ENCODE peak calls at places on chromosome 1, in six cellular contexts. One of them, this sample, is unnamed.

GRCh38 chr1:151175910-151176309 is at the start of gene TMOD4:
- DNase-seq in tibial nerve: no peak
- DNase-seq in A549: no peak
- DNase-seq in tibial artery: no peak
- DNase-seq in CD8-positive, alpha-beta memory T cell: no peak
- DNase-seq in left ventricle myocardium inferior: no peak
- DNase-seq in this sample: no peak

GRCh38 chr1:225428879-225429455 is 1.1 kb upstream of the LBR start:
- DNase-seq in A549: no peak
- DNase-seq in tibial artery: no peak
- DNase-seq in CD8-positive, alpha-beta memory T cell: no peak
- DNase-seq in left ventricle myocardium inferior: no peak
- DNase-seq in tibial nerve: no peak
- DNase-seq in this sample: no peak

GRCh38 chr1:226366290-226366689 is 41.6 kb downstream of the PARP1 start:
- DNase-seq in tibial nerve: no peak
- DNase-seq in tibial artery: no peak
- DNase-seq in CD8-positive, alpha-beta memory T cell: no peak
- DNase-seq in A549: no peak
- DNase-seq in left ventricle myocardium inferior: no peak
- DNase-seq in this sample: no peak

GRCh38 chr1:151763990-151764389 is 694 bp upstream of the MRPL9 start:
- DNase-seq in tibial artery: no peak
- DNase-seq in tibial nerve: no peak
- DNase-seq in CD8-positive, alpha-beta memory T cell: no peak
- DNase-seq in A549: no peak
- DNase-seq in left ventricle myocardium inferior: no peak
- DNase-seq in this sample: no peak

GRCh38 chr1:7561331-7561921 is 209.7 kb upstream of the VAMP3 start:
- DNase-seq in CD8-positive, alpha-beta memory T cell: no peak
- DNase-seq in A549: no peak
- DNase-seq in tibial nerve: no peak
- DNase-seq in tibial artery: no peak
- DNase-seq in left ventricle myocardium inferior: no peak
- DNase-seq in this sample: no peak

GRCh38 chr1:224380003-224380402 is 23.3 kb downstream of the CNIH4 start:
- DNase-seq in A549: no peak
- DNase-seq in left ventricle myocardium inferior: no peak
- DNase-seq in tibial artery: no peak
- DNase-seq in tibial nerve: no peak
- DNase-seq in CD8-positive, alpha-beta memory T cell: peak
- DNase-seq in this sample: no peak

GRCh38 chr1:160460683-160461287 is 60.4 kb downstream of the VANGL2 start:
- DNase-seq in tibial nerve: no peak
- DNase-seq in A549: no peak
- DNase-seq in tibial artery: no peak
- DNase-seq in left ventricle myocardium inferior: no peak
- DNase-seq in CD8-positive, alpha-beta memory T cell: no peak
- DNase-seq in this sample: no peak

GRCh38 chr1:173249349-173249748 is 42.2 kb upstream of the TNFSF4 start:
- DNase-seq in A549: no peak
- DNase-seq in tibial artery: no peak
- DNase-seq in tibial nerve: peak
- DNase-seq in left ventricle myocardium inferior: no peak
- DNase-seq in CD8-positive, alpha-beta memory T cell: no peak
- DNase-seq in this sample: peak

GRCh38 chr1:44333373-44333772 is 21.7 kb downstream of the ERI3 start:
- DNase-seq in CD8-positive, alpha-beta memory T cell: no peak
- DNase-seq in A549: no peak
- DNase-seq in tibial nerve: no peak
- DNase-seq in left ventricle myocardium inferior: no peak
- DNase-seq in tibial artery: no peak
- DNase-seq in this sample: no peak

GRCh38 chr1:153699116-153699515 is 20.6 kb downstream of the NPR1 start:
- DNase-seq in tibial nerve: no peak
- DNase-seq in left ventricle myocardium inferior: no peak
- DNase-seq in A549: no peak
- DNase-seq in tibial artery: no peak
- DNase-seq in CD8-positive, alpha-beta memory T cell: no peak
- DNase-seq in this sample: no peak

GRCh38 chr1:153699768-153700167 is 21.3 kb downstream of the NPR1 start:
- DNase-seq in A549: no peak
- DNase-seq in CD8-positive, alpha-beta memory T cell: no peak
- DNase-seq in tibial artery: no peak
- DNase-seq in tibial nerve: no peak
- DNase-seq in left ventricle myocardium inferior: no peak
- DNase-seq in this sample: no peak

GRCh38 chr1:153697191-153697872 is 18.8 kb downstream of the NPR1 start:
- DNase-seq in left ventricle myocardium inferior: peak
- DNase-seq in tibial artery: peak
- DNase-seq in tibial nerve: no peak
- DNase-seq in CD8-positive, alpha-beta memory T cell: no peak
- DNase-seq in A549: no peak
- DNase-seq in this sample: peak

GRCh38 chr1:153697873-153698647 is 19.6 kb downstream of the NPR1 start:
- DNase-seq in left ventricle myocardium inferior: peak
- DNase-seq in CD8-positive, alpha-beta memory T cell: no peak
- DNase-seq in A549: no peak
- DNase-seq in tibial nerve: peak
- DNase-seq in tibial artery: peak
- DNase-seq in this sample: peak

GRCh38 chr1:153698648-153699004 is 20.1 kb downstream of the NPR1 start:
- DNase-seq in left ventricle myocardium inferior: no peak
- DNase-seq in CD8-positive, alpha-beta memory T cell: no peak
- DNase-seq in tibial artery: no peak
- DNase-seq in A549: no peak
- DNase-seq in tibial nerve: no peak
- DNase-seq in this sample: no peak
- H3K27ac ChIP-seq in left ventricle myocardium inferior: peak
- H3K27ac ChIP-seq in CD8-positive, alpha-beta memory T cell: no peak
- H3K27ac ChIP-seq in tibial artery: peak
- H3K27ac ChIP-seq in A549: peak
- H3K27ac ChIP-seq in tibial nerve: no peak
- H3K27ac ChIP-seq in this sample: peak

GRCh38 chr1:228964178-228964819 is 229.0 kb downstream of the RHOU start:
- DNase-seq in tibial nerve: peak
- DNase-seq in tibial artery: no peak
- DNase-seq in A549: no peak
- DNase-seq in CD8-positive, alpha-beta memory T cell: no peak
- DNase-seq in left ventricle myocardium inferior: peak
- DNase-seq in this sample: no peak
- H3K27ac ChIP-seq in tibial nerve: peak
- H3K27ac ChIP-seq in tibial artery: peak
- H3K27ac ChIP-seq in A549: peak
- H3K27ac ChIP-seq in CD8-positive, alpha-beta memory T cell: no peak
- H3K27ac ChIP-seq in left ventricle myocardium inferior: peak
- H3K27ac ChIP-seq in this sample: peak

DNA sequence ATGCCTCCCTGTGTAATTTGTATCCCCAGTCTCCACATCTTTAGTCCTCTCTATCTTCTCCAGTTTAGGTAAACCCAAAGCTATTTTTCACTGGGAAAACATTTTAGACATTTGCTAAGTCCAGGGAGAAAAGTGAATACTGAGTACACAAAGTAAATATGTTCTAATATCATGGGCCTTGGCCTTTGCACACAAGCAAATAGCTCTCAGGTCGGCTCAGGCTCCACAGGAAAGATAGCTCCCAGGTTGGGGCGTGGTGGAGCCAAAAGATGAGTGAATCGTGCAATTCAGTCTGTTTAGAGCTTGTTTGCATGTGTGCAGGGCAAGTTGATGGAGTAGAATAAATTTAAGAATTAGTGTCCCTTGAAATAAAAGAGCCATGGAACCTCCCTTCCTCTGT is 7.9 kb downstream of the RGSL1 start:
- DNase-seq in CD8-positive, alpha-beta memory T cell: no peak
- DNase-seq in left ventricle myocardium inferior: no peak
- DNase-seq in tibial nerve: no peak
- DNase-seq in A549: no peak
- DNase-seq in tibial artery: no peak
- DNase-seq in this sample: no peak
- H3K27ac ChIP-seq in CD8-positive, alpha-beta memory T cell: no peak
- H3K27ac ChIP-seq in left ventricle myocardium inferior: no peak
- H3K27ac ChIP-seq in tibial nerve: no peak
- H3K27ac ChIP-seq in A549: no peak
- H3K27ac ChIP-seq in tibial artery: no peak
- H3K27ac ChIP-seq in this sample: no peak

GRCh38 chr1:232628335-232629214 is 1.4 kb downstream of the SIPA1L2 start:
- DNase-seq in tibial artery: no peak
- DNase-seq in tibial nerve: no peak
- DNase-seq in left ventricle myocardium inferior: no peak
- DNase-seq in A549: no peak
- DNase-seq in CD8-positive, alpha-beta memory T cell: no peak
- DNase-seq in this sample: no peak

GRCh38 chr1:232630894-232631195 is 912 bp upstream of the SIPA1L2 start:
- DNase-seq in tibial nerve: no peak
- DNase-seq in tibial artery: no peak
- DNase-seq in left ventricle myocardium inferior: no peak
- DNase-seq in CD8-positive, alpha-beta memory T cell: no peak
- DNase-seq in A549: no peak
- DNase-seq in this sample: no peak

GRCh38 chr1:232630047-232630893 is at the start of gene SIPA1L2:
- DNase-seq in A549: peak
- DNase-seq in tibial artery: peak
- DNase-seq in CD8-positive, alpha-beta memory T cell: peak
- DNase-seq in tibial nerve: peak
- DNase-seq in left ventricle myocardium inferior: peak
- DNase-seq in this sample: peak

GRCh38 chr1:232627645-232628334 is 2.1 kb downstream of the SIPA1L2 start:
- DNase-seq in A549: peak
- DNase-seq in tibial artery: no peak
- DNase-seq in tibial nerve: no peak
- DNase-seq in CD8-positive, alpha-beta memory T cell: peak
- DNase-seq in left ventricle myocardium inferior: no peak
- DNase-seq in this sample: no peak

DNA sequence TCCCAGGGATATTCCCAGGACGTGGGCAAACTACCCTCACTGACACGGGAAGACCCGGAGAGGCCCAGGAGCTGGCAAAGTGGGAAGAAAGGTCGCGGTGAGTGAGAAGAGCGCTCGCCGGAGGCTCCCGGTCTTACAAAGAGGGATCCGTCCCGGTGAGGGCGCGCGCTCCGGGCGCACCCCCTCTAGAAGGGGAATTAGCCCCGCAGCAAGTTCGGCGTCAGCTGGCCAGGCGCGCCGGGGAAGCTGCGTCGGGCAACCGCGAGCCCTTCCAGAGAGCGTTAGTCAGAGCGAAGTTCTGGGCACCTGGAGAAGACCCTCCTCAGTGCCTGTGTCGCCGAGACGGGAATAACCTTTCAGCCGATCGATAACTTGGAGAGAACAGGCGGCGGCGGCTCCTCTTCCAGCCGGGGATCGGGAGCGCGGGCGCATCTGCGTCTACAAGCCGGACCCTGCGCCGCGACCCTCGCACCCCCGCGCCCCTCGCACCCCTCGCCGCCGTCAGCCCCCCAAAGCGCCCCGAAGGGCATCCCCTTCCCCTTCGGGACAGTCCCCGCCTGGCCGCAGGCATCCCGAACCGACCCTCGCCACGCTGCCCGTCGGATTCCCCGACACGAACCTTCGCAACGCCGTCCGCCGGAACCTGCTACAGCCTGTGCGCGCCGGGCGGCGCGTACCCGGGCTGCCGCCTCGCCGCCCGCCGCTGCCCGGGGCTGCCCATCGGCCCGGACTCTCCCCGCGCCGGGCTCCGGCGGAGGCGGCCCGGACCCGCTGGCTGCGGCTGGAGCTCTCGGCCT is 485 bp downstream of the SIPA1L2 start:
- DNase-seq in left ventricle myocardium inferior: peak
- DNase-seq in tibial artery: peak
- DNase-seq in CD8-positive, alpha-beta memory T cell: no peak
- DNase-seq in tibial nerve: no peak
- DNase-seq in A549: peak
- DNase-seq in this sample: peak
- H3K27ac ChIP-seq in left ventricle myocardium inferior: peak
- H3K27ac ChIP-seq in tibial artery: peak
- H3K27ac ChIP-seq in CD8-positive, alpha-beta memory T cell: no peak
- H3K27ac ChIP-seq in tibial nerve: peak
- H3K27ac ChIP-seq in A549: peak
- H3K27ac ChIP-seq in this sample: peak

GRCh38 chr1:156894711-156895407 is 1.3 kb downstream of the PEAR1 start:
- DNase-seq in A549: no peak
- DNase-seq in tibial artery: peak
- DNase-seq in CD8-positive, alpha-beta memory T cell: no peak
- DNase-seq in left ventricle myocardium inferior: peak
- DNase-seq in tibial nerve: peak
- DNase-seq in this sample: peak

GRCh38 chr1:156896490-156897033 is 3.0 kb downstream of the PEAR1 start:
- DNase-seq in tibial artery: peak
- DNase-seq in A549: peak
- DNase-seq in CD8-positive, alpha-beta memory T cell: no peak
- DNase-seq in left ventricle myocardium inferior: no peak
- DNase-seq in tibial nerve: no peak
- DNase-seq in this sample: no peak

GRCh38 chr1:156897078-156897825 is 3.7 kb downstream of the PEAR1 start:
- DNase-seq in CD8-positive, alpha-beta memory T cell: no peak
- DNase-seq in tibial artery: peak
- DNase-seq in tibial nerve: no peak
- DNase-seq in left ventricle myocardium inferior: no peak
- DNase-seq in A549: peak
- DNase-seq in this sample: no peak

GRCh38 chr1:156895408-156895874 is 1.9 kb downstream of the PEAR1 start:
- DNase-seq in left ventricle myocardium inferior: no peak
- DNase-seq in A549: no peak
- DNase-seq in tibial nerve: peak
- DNase-seq in CD8-positive, alpha-beta memory T cell: no peak
- DNase-seq in tibial artery: no peak
- DNase-seq in this sample: no peak

GRCh38 chr1:156895927-156896326 is 2.4 kb downstream of the PEAR1 start:
- DNase-seq in left ventricle myocardium inferior: no peak
- DNase-seq in CD8-positive, alpha-beta memory T cell: no peak
- DNase-seq in A549: no peak
- DNase-seq in tibial artery: no peak
- DNase-seq in tibial nerve: no peak
- DNase-seq in this sample: no peak
- H3K27ac ChIP-seq in left ventricle myocardium inferior: peak
- H3K27ac ChIP-seq in CD8-positive, alpha-beta memory T cell: no peak
- H3K27ac ChIP-seq in A549: peak
- H3K27ac ChIP-seq in tibial artery: peak
- H3K27ac ChIP-seq in tibial nerve: peak
- H3K27ac ChIP-seq in this sample: peak

GRCh38 chr1:49046305-49046704 is 269.6 kb upstream of the BEND5 start:
- DNase-seq in A549: no peak
- DNase-seq in CD8-positive, alpha-beta memory T cell: no peak
- DNase-seq in tibial nerve: no peak
- DNase-seq in tibial artery: no peak
- DNase-seq in left ventricle myocardium inferior: no peak
- DNase-seq in this sample: no peak
- H3K27ac ChIP-seq in A549: no peak
- H3K27ac ChIP-seq in CD8-positive, alpha-beta memory T cell: no peak
- H3K27ac ChIP-seq in tibial nerve: no peak
- H3K27ac ChIP-seq in tibial artery: no peak
- H3K27ac ChIP-seq in left ventricle myocardium inferior: no peak
- H3K27ac ChIP-seq in this sample: no peak

GRCh38 chr1:42971848-42972291 is 13.2 kb upstream of the SLC2A1 start:
- DNase-seq in CD8-positive, alpha-beta memory T cell: no peak
- DNase-seq in left ventricle myocardium inferior: no peak
- DNase-seq in tibial artery: no peak
- DNase-seq in A549: no peak
- DNase-seq in tibial nerve: no peak
- DNase-seq in this sample: no peak
- H3K27ac ChIP-seq in CD8-positive, alpha-beta memory T cell: no peak
- H3K27ac ChIP-seq in left ventricle myocardium inferior: no peak
- H3K27ac ChIP-seq in tibial artery: no peak
- H3K27ac ChIP-seq in A549: peak
- H3K27ac ChIP-seq in tibial nerve: no peak
- H3K27ac ChIP-seq in this sample: no peak

GRCh38 chr1:5001466-5001865 is 347.1 kb downstream of the AJAP1 start:
- DNase-seq in A549: no peak
- DNase-seq in tibial artery: no peak
- DNase-seq in left ventricle myocardium inferior: no peak
- DNase-seq in tibial nerve: no peak
- DNase-seq in CD8-positive, alpha-beta memory T cell: no peak
- DNase-seq in this sample: no peak
- H3K27ac ChIP-seq in A549: no peak
- H3K27ac ChIP-seq in tibial artery: no peak
- H3K27ac ChIP-seq in left ventricle myocardium inferior: no peak
- H3K27ac ChIP-seq in tibial nerve: no peak
- H3K27ac ChIP-seq in CD8-positive, alpha-beta memory T cell: no peak
- H3K27ac ChIP-seq in this sample: no peak